ENCODE peak calls at places on chromosomes 4 and X, in six cellular contexts. F, O, E, Z, X and Y are unnamed samples. For H3K4me1, the result is how much of the 10 kb centered on the place peaks cover.

GRCh38 chr4:151147000-151147399 is 47.6 kb downstream of the RPS3A start:
- DNase-seq in F (no peak), O (no peak), E (no peak), Z (no peak), X (no peak), Y (no peak)

GRCh38 chr4:53633608-53634007 is 42.3 kb upstream of the LNX1 start:
- DNase-seq in F (no peak), O (no peak), E (no peak), Z (peak), X (no peak), Y (no peak)

GRCh38 chr4:100875296-100876040 is 357.6 kb upstream of the EMCN start:
- DNase-seq in F (no peak), O (no peak), E (no peak), Z (no peak), X (no peak), Y (no peak)

GRCh38 chrX:134388161-134389109 is 71.5 kb upstream of the HPRT1 start:
- DNase-seq in F (no peak), O (no peak), E (no peak), Z (no peak), X (no peak), Y (no peak)

GRCh38 chr4:91527056-91527455 is 776.7 kb upstream of the GRID2 start:
- DNase-seq in F (no peak), O (no peak), E (no peak), Z (no peak), X (no peak), Y (no peak)

GRCh38 chr4:76562851-76563803 is 128.1 kb downstream of the SHROOM3 start:
- DNase-seq in F (no peak), O (no peak), E (no peak), Z (no peak), X (no peak), Y (no peak)

GRCh38 chr4:31442236-31442635 is 722.1 kb downstream of the PCDH7 start:
- DNase-seq in F (no peak), O (no peak), E (no peak), Z (no peak), X (no peak), Y (peak)

GRCh38 chr4:185128272-185129119 is 14.6 kb upstream of the SLC25A4 start:
- DNase-seq in F (no peak), O (peak), E (no peak), Z (peak), X (no peak), Y (peak)

GRCh38 chr4:111781611-111782010 is 363.6 kb upstream of the FAM241A start:
- DNase-seq in F (no peak), O (no peak), E (no peak), Z (no peak), X (no peak), Y (no peak)

GRCh38 chr4:11471613-11472012 is 42.9 kb upstream of the HS3ST1 start:
- DNase-seq in F (no peak), O (no peak), E (peak), Z (no peak), X (no peak), Y (no peak)

GRCh38 chrX:100864967-100865366 is 9.2 kb downstream of the NOX1 start:
- DNase-seq in F (no peak), O (no peak), E (no peak), Z (no peak), X (no peak), Y (no peak)

GRCh38 chrX:11665144-11666040 is at the start of gene ARHGAP6:
- DNase-seq in F (no peak), O (peak), E (no peak), Z (peak), X (no peak), Y (no peak)

GRCh38 chr4:37936889-37937498 is 23.2 kb upstream of the PTTG2 start:
- DNase-seq in F (no peak), O (no peak), E (no peak), Z (peak), X (no peak), Y (no peak)

GRCh38 chr4:186227744-186228513 is 622 bp downstream of the KLKB1 start:
- DNase-seq in F (no peak), O (no peak), E (no peak), Z (no peak), X (no peak), Y (no peak)

GRCh38 chr4:131430302-131430701 is 1718.8 kb upstream of the PCDH10 start:
- DNase-seq in F (no peak), O (no peak), E (no peak), Z (no peak), X (no peak), Y (no peak)

GRCh38 chrX:1389181-1389992 is 2.5 kb downstream of the SLC25A6 start:
- DNase-seq in F (no peak), O (no peak), E (no peak), Z (peak), X (no peak), Y (no peak)
- H3K4me1 ChIP-seq in F (under half), O (under half), E (under half), Z (under half), X (under half), Y (under half)

GRCh38 chrX:434946-435345 is 48.2 kb upstream of the PPP2R3B start:
- DNase-seq in F (no peak), O (no peak), E (no peak), Z (peak), X (no peak), Y (no peak)
- H3K4me3 ChIP-seq in F (no peak), O (no peak), E (no peak), Z (no peak), X (no peak), Y (no peak)

GRCh38 chr4:119048446-119048845 is 87.2 kb upstream of the MYOZ2 start:
- DNase-seq in F (no peak), O (no peak), E (no peak), Z (no peak), X (no peak), Y (no peak)
- H3K4me1 ChIP-seq in F (under half), O (under half), E (under half), Z (under half), X (under half), Y (under half)

DNA sequence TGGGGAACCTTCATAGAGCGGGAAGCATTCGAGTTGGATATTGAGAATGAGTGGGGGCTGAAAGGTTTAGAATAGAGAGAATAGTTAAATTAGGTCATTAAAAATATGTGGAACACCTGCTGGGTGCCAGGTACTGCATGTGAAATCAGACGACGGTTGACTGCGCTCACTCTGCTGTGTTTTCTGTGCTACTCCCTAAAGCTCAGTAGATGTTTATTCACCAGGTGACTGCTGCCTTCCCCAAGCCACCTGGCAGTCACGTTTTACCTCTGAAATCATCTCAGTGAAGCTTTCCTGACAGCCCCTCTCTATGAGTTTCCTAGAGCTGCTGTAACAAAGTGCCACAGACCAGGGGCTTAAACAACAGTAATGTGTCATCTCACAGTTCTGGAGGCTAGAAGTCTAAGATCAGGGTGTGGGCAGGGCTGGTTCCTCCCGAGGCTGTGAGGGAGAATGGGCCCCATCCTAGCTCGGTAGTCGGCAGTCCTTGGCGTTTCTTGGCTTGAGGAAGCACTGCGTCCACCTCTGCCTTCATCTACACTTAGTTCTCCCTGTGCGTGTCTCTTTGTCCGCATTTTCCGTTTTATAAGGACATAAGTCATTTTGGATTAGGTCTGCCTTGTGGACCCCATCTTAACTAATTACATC is 25.3 kb downstream of the ADD1 start:
- DNase-seq in F (no peak), O (no peak), E (no peak), Z (no peak), X (no peak), Y (no peak)
- H3K4me3 ChIP-seq in F (no peak), O (no peak), E (no peak), Z (peak), X (peak), Y (no peak)

GRCh38 chrX:10006086-10006485 is 38.9 kb downstream of the CLDN34 start:
- DNase-seq in F (no peak), O (no peak), E (no peak), Z (no peak), X (no peak), Y (no peak)

GRCh38 chrX:10004832-10005475 is 37.8 kb downstream of the CLDN34 start:
- DNase-seq in F (no peak), O (no peak), E (no peak), Z (no peak), X (no peak), Y (no peak)

GRCh38 chrX:10008483-10009056 is 41.4 kb downstream of the CLDN34 start:
- DNase-seq in F (no peak), O (no peak), E (no peak), Z (no peak), X (no peak), Y (no peak)

GRCh38 chrX:10007604-10008003 is 40.4 kb downstream of the CLDN34 start:
- DNase-seq in F (no peak), O (no peak), E (no peak), Z (no peak), X (no peak), Y (no peak)

DNA sequence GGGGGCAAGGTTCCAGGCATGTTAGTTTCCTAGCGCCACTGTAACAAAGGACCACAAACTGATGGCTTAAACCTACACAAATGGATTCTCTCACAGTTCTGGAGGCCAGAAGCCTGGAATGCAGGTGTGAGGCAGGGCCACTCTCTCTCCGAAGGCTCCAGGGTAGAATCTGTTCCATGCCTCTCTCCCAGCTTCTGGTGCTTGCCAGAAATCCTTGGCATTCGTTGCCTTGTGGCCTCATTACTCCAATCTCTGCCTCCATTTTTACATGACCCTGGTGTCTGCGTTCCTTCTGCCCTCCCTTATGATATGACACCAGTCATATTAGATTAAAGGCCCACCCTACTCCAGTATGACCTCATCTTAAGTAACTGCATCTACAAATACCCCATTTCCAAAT is 39.6 kb downstream of the CLDN34 start:
- DNase-seq in F (no peak), O (no peak), E (no peak), Z (no peak), X (no peak), Y (no peak)
- H3K4me1 ChIP-seq in F (under half), O (under half), E (under half), Z (under half), X (under half), Y (under half)

GRCh38 chr4:5409237-5409636 is 299.1 kb downstream of the EVC2 start:
- DNase-seq in F (no peak), O (no peak), E (no peak), Z (no peak), X (no peak), Y (no peak)
- H3K4me3 ChIP-seq in F (no peak), O (no peak), E (no peak), Z (no peak), X (no peak), Y (no peak)

GRCh38 chr4:69731826-69732225 is 28.6 kb downstream of the SULT1B1 start:
- DNase-seq in F (no peak), O (no peak), E (no peak), Z (no peak), X (no peak), Y (no peak)

GRCh38 chr4:69731261-69731660 is 29.2 kb downstream of the SULT1B1 start:
- DNase-seq in F (no peak), O (no peak), E (no peak), Z (no peak), X (no peak), Y (no peak)

GRCh38 chr4:69727924-69728323 is 32.5 kb downstream of the SULT1B1 start:
- DNase-seq in F (no peak), O (no peak), E (no peak), Z (no peak), X (no peak), Y (no peak)

GRCh38 chr4:69727412-69727811 is 33.0 kb downstream of the SULT1B1 start:
- DNase-seq in F (no peak), O (no peak), E (no peak), Z (no peak), X (no peak), Y (no peak)

GRCh38 chr4:69730002-69730401 is 30.4 kb downstream of the SULT1B1 start:
- DNase-seq in F (no peak), O (no peak), E (no peak), Z (no peak), X (no peak), Y (no peak)
- H3K4me1 ChIP-seq in F (under half), O (under half), E (under half), Z (under half), X (under half), Y (under half)

DNA sequence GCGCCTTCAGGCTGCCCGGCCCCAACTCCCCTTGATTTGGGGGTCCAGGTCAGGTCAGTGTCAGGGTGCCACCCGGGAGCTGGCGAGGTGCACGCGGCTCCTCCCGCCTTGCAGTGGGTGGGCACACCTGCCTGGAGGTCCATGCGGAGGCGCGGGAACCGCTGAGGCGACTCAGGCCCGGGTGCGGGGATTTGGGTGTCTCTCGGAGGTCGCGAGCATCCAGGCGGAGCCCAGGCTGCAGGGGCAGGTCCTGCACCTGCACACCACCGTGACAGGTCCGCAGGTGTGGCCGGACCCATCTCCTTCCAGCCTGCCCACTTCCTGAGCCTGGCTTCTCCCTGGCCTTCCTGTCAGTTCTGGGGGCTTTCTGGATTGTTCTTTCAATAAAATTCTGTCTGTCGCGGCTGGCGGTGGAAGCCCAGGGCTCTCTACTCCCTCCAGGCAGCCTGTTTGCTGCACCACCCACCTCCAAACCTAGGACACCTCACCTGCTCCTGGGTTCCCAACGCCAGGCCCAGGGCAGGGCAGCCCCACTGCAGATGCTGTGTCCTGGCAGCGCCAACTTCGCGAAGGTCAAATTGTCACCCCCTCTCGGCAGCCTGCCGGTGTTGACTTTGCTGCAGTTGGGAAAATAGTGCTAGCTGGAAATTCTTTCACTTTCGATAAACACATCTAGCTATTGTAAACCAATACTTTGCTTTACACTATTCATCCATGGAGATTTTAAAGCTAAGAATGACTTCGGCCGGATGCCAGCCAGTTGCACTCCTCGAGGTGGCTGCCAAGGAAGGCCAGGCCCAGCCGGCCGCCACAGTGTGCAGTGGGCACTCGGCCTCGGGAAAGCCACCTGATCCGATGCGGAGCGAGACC is 35.9 kb downstream of the FGFRL1 start:
- DNase-seq in F (no peak), O (no peak), E (no peak), Z (peak), X (no peak), Y (peak)
- H3K4me3 ChIP-seq in F (no peak), O (no peak), E (no peak), Z (peak), X (no peak), Y (no peak)